ENCODE peak calls at places on chromosome 2, in seven cellular contexts. One of them, this sample, is unnamed.
A peak's percentile ranks its signal among the peaks of the same experiment; 100 is the strongest.

GRCh38 chr2:28511871-28512606 is 16.2 kb downstream of the PLB1 start:
- DNase-seq in endothelial cell of umbilical vein: no peak
- DNase-seq in sigmoid colon: no peak
- DNase-seq in GM12891: no peak
- DNase-seq in H1: no peak
- DNase-seq in GM12878: no peak
- DNase-seq in breast epithelium: no peak
- DNase-seq in this sample: no peak

GRCh38 chr2:38672445-38673364 is 6.8 kb downstream of the GALM start:
- DNase-seq in sigmoid colon: peak; percentile 0
- DNase-seq in endothelial cell of umbilical vein: no peak
- DNase-seq in H1: no peak
- DNase-seq in GM12891: no peak
- DNase-seq in breast epithelium: no peak
- DNase-seq in GM12878: no peak
- DNase-seq in this sample: no peak

GRCh38 chr2:75489682-75490180 is 71.0 kb downstream of the EVA1A start:
- DNase-seq in GM12891: no peak
- DNase-seq in H1: no peak
- DNase-seq in GM12878: no peak
- DNase-seq in sigmoid colon: no peak
- DNase-seq in endothelial cell of umbilical vein: no peak
- DNase-seq in breast epithelium: no peak
- DNase-seq in this sample: no peak

GRCh38 chr2:62489162-62489561 is 16.8 kb downstream of the TMEM17 start:
- DNase-seq in GM12878: no peak
- DNase-seq in H1: no peak
- DNase-seq in sigmoid colon: no peak
- DNase-seq in breast epithelium: no peak
- DNase-seq in endothelial cell of umbilical vein: peak; percentile 92
- DNase-seq in GM12891: no peak
- DNase-seq in this sample: no peak

GRCh38 chr2:175080479-175080878 is 75.3 kb upstream of the CHN1 start:
- DNase-seq in sigmoid colon: no peak
- DNase-seq in breast epithelium: no peak
- DNase-seq in H1: no peak
- DNase-seq in endothelial cell of umbilical vein: no peak
- DNase-seq in GM12878: no peak
- DNase-seq in GM12891: no peak
- DNase-seq in this sample: no peak

GRCh38 chr2:108182489-108182888 is 57.3 kb upstream of the SULT1C3 start:
- DNase-seq in breast epithelium: no peak
- DNase-seq in H1: peak; percentile 44
- DNase-seq in GM12878: no peak
- DNase-seq in GM12891: no peak
- DNase-seq in sigmoid colon: no peak
- DNase-seq in endothelial cell of umbilical vein: no peak
- DNase-seq in this sample: no peak

GRCh38 chr2:226607379-226607778 is 192.2 kb downstream of the IRS1 start:
- DNase-seq in GM12878: no peak
- DNase-seq in endothelial cell of umbilical vein: no peak
- DNase-seq in breast epithelium: no peak
- DNase-seq in GM12891: no peak
- DNase-seq in H1: no peak
- DNase-seq in sigmoid colon: no peak
- DNase-seq in this sample: no peak

GRCh38 chr2:121809607-121810006 is 54.2 kb downstream of the TSN start:
- DNase-seq in H1: no peak
- DNase-seq in breast epithelium: no peak
- DNase-seq in GM12878: no peak
- DNase-seq in sigmoid colon: no peak
- DNase-seq in GM12891: no peak
- DNase-seq in endothelial cell of umbilical vein: no peak
- DNase-seq in this sample: no peak

GRCh38 chr2:33765122-33765521 is 166.0 kb upstream of the FAM98A start:
- DNase-seq in GM12891: no peak
- DNase-seq in GM12878: no peak
- DNase-seq in sigmoid colon: no peak
- DNase-seq in breast epithelium: no peak
- DNase-seq in endothelial cell of umbilical vein: no peak
- DNase-seq in H1: no peak
- DNase-seq in this sample: no peak

GRCh38 chr2:67879586-67880290 is 183.1 kb downstream of the C1D start:
- DNase-seq in GM12878: no peak
- DNase-seq in endothelial cell of umbilical vein: no peak
- DNase-seq in sigmoid colon: no peak
- DNase-seq in H1: no peak
- DNase-seq in breast epithelium: no peak
- DNase-seq in GM12891: no peak
- DNase-seq in this sample: no peak

GRCh38 chr2:71614976-71615768 is 161.8 kb downstream of the DYSF start:
- DNase-seq in GM12891: no peak
- DNase-seq in sigmoid colon: peak; percentile 96
- DNase-seq in H1: no peak
- DNase-seq in endothelial cell of umbilical vein: peak; percentile 58
- DNase-seq in GM12878: no peak
- DNase-seq in breast epithelium: peak; percentile 47
- DNase-seq in this sample: peak; percentile 86

GRCh38 chr2:99984781-99985525 is 157.4 kb downstream of the AFF3 start:
- DNase-seq in breast epithelium: no peak
- DNase-seq in sigmoid colon: no peak
- DNase-seq in endothelial cell of umbilical vein: peak; percentile 44
- DNase-seq in GM12878: no peak
- DNase-seq in GM12891: no peak
- DNase-seq in H1: no peak
- DNase-seq in this sample: no peak

GRCh38 chr2:71776227-71776626 is 322.9 kb downstream of the DYSF start:
- DNase-seq in GM12878: no peak
- DNase-seq in H1: no peak
- DNase-seq in sigmoid colon: peak; percentile 83
- DNase-seq in breast epithelium: no peak
- DNase-seq in endothelial cell of umbilical vein: no peak
- DNase-seq in GM12891: no peak
- DNase-seq in this sample: peak; percentile 74

GRCh38 chr2:158681816-158682215 is 113.3 kb upstream of the DAPL1 start:
- DNase-seq in breast epithelium: no peak
- DNase-seq in H1: no peak
- DNase-seq in GM12891: no peak
- DNase-seq in GM12878: no peak
- DNase-seq in endothelial cell of umbilical vein: no peak
- DNase-seq in sigmoid colon: no peak
- DNase-seq in this sample: no peak

GRCh38 chr2:19796036-19796703 is 105.6 kb downstream of the TTC32 start:
- DNase-seq in GM12891: no peak
- DNase-seq in endothelial cell of umbilical vein: no peak
- DNase-seq in sigmoid colon: no peak
- DNase-seq in H1: no peak
- DNase-seq in breast epithelium: no peak
- DNase-seq in GM12878: no peak
- DNase-seq in this sample: no peak

GRCh38 chr2:126664639-126665038 is 8.7 kb downstream of the GYPC start:
- DNase-seq in breast epithelium: no peak
- DNase-seq in endothelial cell of umbilical vein: no peak
- DNase-seq in H1: no peak
- DNase-seq in GM12891: no peak
- DNase-seq in GM12878: no peak
- DNase-seq in sigmoid colon: no peak
- DNase-seq in this sample: no peak

GRCh38 chr2:123993728-123994323 is 31.3 kb upstream of the CNTNAP5 start:
- DNase-seq in sigmoid colon: peak; percentile 64
- DNase-seq in GM12891: peak; percentile 2
- DNase-seq in GM12878: no peak
- DNase-seq in breast epithelium: no peak
- DNase-seq in endothelial cell of umbilical vein: peak; percentile 1
- DNase-seq in H1: peak; percentile 39
- DNase-seq in this sample: no peak

GRCh38 chr2:237434916-237435315 is 21.0 kb upstream of the COL6A3 start:
- DNase-seq in GM12878: no peak
- DNase-seq in GM12891: no peak
- DNase-seq in H1: no peak
- DNase-seq in breast epithelium: no peak
- DNase-seq in endothelial cell of umbilical vein: no peak
- DNase-seq in sigmoid colon: no peak
- DNase-seq in this sample: no peak

GRCh38 chr2:157336137-157336721 is 10.6 kb upstream of the ERMN start:
- DNase-seq in endothelial cell of umbilical vein: peak; percentile 31
- DNase-seq in H1: no peak
- DNase-seq in GM12891: peak; percentile 4
- DNase-seq in breast epithelium: no peak
- DNase-seq in GM12878: no peak
- DNase-seq in sigmoid colon: no peak
- DNase-seq in this sample: no peak

GRCh38 chr2:71943238-71944182 is 204.2 kb downstream of the CYP26B1 start:
- DNase-seq in GM12891: no peak
- DNase-seq in breast epithelium: no peak
- DNase-seq in endothelial cell of umbilical vein: no peak
- DNase-seq in sigmoid colon: no peak
- DNase-seq in GM12878: no peak
- DNase-seq in H1: no peak
- DNase-seq in this sample: peak; percentile 77

GRCh38 chr2:188181439-188181838 is 110.2 kb upstream of the GULP1 start:
- DNase-seq in breast epithelium: no peak
- DNase-seq in GM12878: no peak
- DNase-seq in sigmoid colon: no peak
- DNase-seq in GM12891: no peak
- DNase-seq in H1: no peak
- DNase-seq in endothelial cell of umbilical vein: no peak
- DNase-seq in this sample: no peak

GRCh38 chr2:100857341-100857740 is 37.4 kb downstream of the NPAS2 start:
- DNase-seq in H1: no peak
- DNase-seq in breast epithelium: no peak
- DNase-seq in GM12878: no peak
- DNase-seq in GM12891: no peak
- DNase-seq in sigmoid colon: no peak
- DNase-seq in endothelial cell of umbilical vein: no peak
- DNase-seq in this sample: no peak

GRCh38 chr2:240602266-240603050 is 15.9 kb downstream of the CAPN10 start:
- DNase-seq in GM12891: no peak
- DNase-seq in H1: no peak
- DNase-seq in GM12878: no peak
- DNase-seq in breast epithelium: peak; percentile 39
- DNase-seq in sigmoid colon: peak; percentile 48
- DNase-seq in endothelial cell of umbilical vein: no peak
- DNase-seq in this sample: no peak

GRCh38 chr2:240603081-240603835 is 16.7 kb downstream of the CAPN10 start:
- DNase-seq in breast epithelium: no peak
- DNase-seq in H1: no peak
- DNase-seq in sigmoid colon: peak; percentile 56
- DNase-seq in GM12878: no peak
- DNase-seq in GM12891: no peak
- DNase-seq in endothelial cell of umbilical vein: no peak
- DNase-seq in this sample: no peak

GRCh38 chr2:240601831-240602160 is 15.3 kb downstream of the CAPN10 start:
- DNase-seq in breast epithelium: no peak
- DNase-seq in endothelial cell of umbilical vein: no peak
- DNase-seq in GM12878: no peak
- DNase-seq in H1: no peak
- DNase-seq in GM12891: no peak
- DNase-seq in sigmoid colon: peak; percentile 57
- DNase-seq in this sample: no peak

GRCh38 chr2:240600451-240600961 is 14.0 kb downstream of the CAPN10 start:
- DNase-seq in endothelial cell of umbilical vein: no peak
- DNase-seq in GM12891: no peak
- DNase-seq in breast epithelium: no peak
- DNase-seq in H1: no peak
- DNase-seq in GM12878: no peak
- DNase-seq in sigmoid colon: peak; percentile 59
- DNase-seq in this sample: no peak

GRCh38 chr2:240601061-240601830 is 14.7 kb downstream of the CAPN10 start:
- DNase-seq in GM12891: no peak
- DNase-seq in sigmoid colon: peak; percentile 58
- DNase-seq in endothelial cell of umbilical vein: no peak
- DNase-seq in H1: no peak
- DNase-seq in breast epithelium: no peak
- DNase-seq in GM12878: no peak
- DNase-seq in this sample: no peak
- TF ChIP-seq POLR2AphosphoS5 in GM12891: no peak
- TF ChIP-seq POLR2AphosphoS5 in sigmoid colon: no peak
- TF ChIP-seq POLR2AphosphoS5 in endothelial cell of umbilical vein: no peak
- TF ChIP-seq POLR2AphosphoS5 in H1: no peak
- TF ChIP-seq POLR2AphosphoS5 in breast epithelium: no peak
- TF ChIP-seq POLR2AphosphoS5 in GM12878: no peak
- TF ChIP-seq POLR2AphosphoS5 in this sample: no peak

GRCh38 chr2:6927186-6927585 is 10.0 kb downstream of the RNF144A start:
- DNase-seq in sigmoid colon: no peak
- DNase-seq in breast epithelium: no peak
- DNase-seq in H1: no peak
- DNase-seq in endothelial cell of umbilical vein: no peak
- DNase-seq in GM12891: no peak
- DNase-seq in GM12878: no peak
- DNase-seq in this sample: peak; percentile 83
- TF ChIP-seq POLR2AphosphoS5 in sigmoid colon: no peak
- TF ChIP-seq POLR2AphosphoS5 in breast epithelium: no peak
- TF ChIP-seq POLR2AphosphoS5 in H1: no peak
- TF ChIP-seq POLR2AphosphoS5 in endothelial cell of umbilical vein: no peak
- TF ChIP-seq POLR2AphosphoS5 in GM12891: no peak
- TF ChIP-seq POLR2AphosphoS5 in GM12878: no peak
- TF ChIP-seq POLR2AphosphoS5 in this sample: no peak

DNA sequence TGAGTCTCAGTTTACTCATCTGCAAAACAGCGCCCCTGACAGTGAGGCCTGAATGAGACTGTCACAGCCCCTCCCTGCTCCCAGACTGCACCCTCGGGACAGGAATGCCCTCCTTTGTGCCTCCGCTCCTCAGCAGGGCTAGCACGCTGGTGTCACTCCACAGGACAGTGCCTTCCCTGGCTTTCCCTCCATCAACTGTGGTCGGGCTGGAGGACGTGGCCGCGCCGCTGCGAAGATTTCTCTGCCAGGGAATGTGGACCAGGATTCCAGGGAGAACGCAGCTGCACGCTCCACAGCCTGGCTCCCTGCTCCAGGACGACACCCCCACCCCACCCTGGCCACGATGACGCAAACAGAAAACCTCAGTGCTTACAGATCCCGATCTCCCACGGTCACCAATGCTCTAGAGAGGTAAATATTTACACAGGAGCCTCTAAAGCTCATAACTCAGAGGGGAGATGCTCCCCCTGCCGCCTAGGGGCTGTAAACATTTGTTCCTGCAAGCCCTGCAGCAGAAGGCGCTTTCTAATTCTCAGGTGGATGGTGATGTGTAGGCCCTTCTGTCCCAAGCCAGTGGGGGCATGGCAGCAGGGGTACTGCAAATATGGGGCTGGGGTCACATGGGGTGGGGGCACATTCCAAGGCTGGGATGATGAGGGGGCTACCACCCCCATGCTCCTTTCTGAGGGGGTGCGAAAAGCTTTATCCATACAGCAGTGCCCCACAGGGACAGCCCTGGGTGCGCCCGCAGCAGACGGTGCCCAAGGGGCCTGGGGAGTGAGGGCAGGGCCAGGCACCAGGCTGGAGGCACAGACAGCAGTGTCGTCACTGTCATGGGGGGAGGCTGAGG is 12.4 kb downstream of the HS6ST1 start:
- DNase-seq in endothelial cell of umbilical vein: no peak
- DNase-seq in breast epithelium: peak; percentile 88
- DNase-seq in GM12891: no peak
- DNase-seq in GM12878: no peak
- DNase-seq in sigmoid colon: peak; percentile 97
- DNase-seq in H1: no peak
- DNase-seq in this sample: no peak
- TF ChIP-seq POLR2AphosphoS5 in endothelial cell of umbilical vein: no peak
- TF ChIP-seq POLR2AphosphoS5 in breast epithelium: no peak
- TF ChIP-seq POLR2AphosphoS5 in GM12891: no peak
- TF ChIP-seq POLR2AphosphoS5 in GM12878: no peak
- TF ChIP-seq POLR2AphosphoS5 in sigmoid colon: peak; percentile 88
- TF ChIP-seq POLR2AphosphoS5 in H1: no peak
- TF ChIP-seq POLR2AphosphoS5 in this sample: no peak

GRCh38 chr2:73494031-73494430 is 108.4 kb downstream of the ALMS1 start:
- DNase-seq in sigmoid colon: no peak
- DNase-seq in GM12891: no peak
- DNase-seq in endothelial cell of umbilical vein: no peak
- DNase-seq in H1: no peak
- DNase-seq in GM12878: no peak
- DNase-seq in breast epithelium: no peak
- DNase-seq in this sample: no peak
- TF ChIP-seq POLR2AphosphoS5 in sigmoid colon: no peak
- TF ChIP-seq POLR2AphosphoS5 in GM12891: no peak
- TF ChIP-seq POLR2AphosphoS5 in endothelial cell of umbilical vein: no peak
- TF ChIP-seq POLR2AphosphoS5 in H1: no peak
- TF ChIP-seq POLR2AphosphoS5 in GM12878: no peak
- TF ChIP-seq POLR2AphosphoS5 in breast epithelium: no peak
- TF ChIP-seq POLR2AphosphoS5 in this sample: no peak

This sample was measured in vagina.